ENCODE peak calls at places on chromosomes 5 and 9, in four cellular contexts. N is mesendoderm, U is H1, E is H9. D is an unnamed sample. For H3K4me1, the result is how much of the 10 kb centered on the place peaks cover.

GRCh38 chr9:88433583-88434240 is 45.5 kb downstream of the SPIN1 start:
- DNase-seq in U (no peak), E (no peak), N (peak), D (peak)

GRCh38 chr5:80747922-80748321 is 93.1 kb upstream of the DHFR start:
- DNase-seq in E (no peak), N (peak), U (no peak), D (no peak)

GRCh38 chr9:30075451-30076199 is 2308.8 kb upstream of the ACO1 start:
- DNase-seq in E (no peak), N (peak), U (no peak), D (no peak)

GRCh38 chr9:122354536-122355199 is 16.2 kb upstream of the PTGS1 start:
- DNase-seq in U (no peak), E (no peak), N (no peak), D (no peak)

GRCh38 chr9:135526730-135527571 is 5.7 kb downstream of the LCN1 start:
- DNase-seq in E (peak), N (no peak), U (peak), D (no peak)

GRCh38 chr5:14406554-14406849 is 175.1 kb upstream of the OTULINL start:
- DNase-seq in N (no peak), U (no peak), E (no peak), D (peak)

GRCh38 chr9:38431101-38431500 is 6.8 kb upstream of the IGFBPL1 start:
- DNase-seq in N (no peak), E (no peak), U (no peak), D (no peak)

GRCh38 chr5:179265529-179266290 is 79.6 kb downstream of the ADAMTS2 start:
- DNase-seq in E (peak), N (peak), U (peak), D (peak)

GRCh38 chr5:116778015-116778414 is 203.4 kb upstream of the SEMA6A start:
- DNase-seq in N (peak), E (peak), U (peak), D (no peak)

GRCh38 chr9:119005162-119005561 is 364.1 kb downstream of the BRINP1 start:
- DNase-seq in U (no peak), E (peak), N (peak), D (no peak)

GRCh38 chr9:119004618-119004990 is 364.6 kb downstream of the BRINP1 start:
- DNase-seq in N (no peak), E (no peak), U (no peak), D (peak)

GRCh38 chr9:119003882-119004617 is 365.2 kb downstream of the BRINP1 start:
- DNase-seq in E (no peak), U (no peak), N (no peak), D (no peak)

GRCh38 chr9:119003218-119003617 is 366.0 kb downstream of the BRINP1 start:
- DNase-seq in E (no peak), U (no peak), N (no peak), D (peak)
- H4K5ac ChIP-seq in E (no peak), U (no peak), N (no peak), D (no peak)

GRCh38 chr9:99049228-99049627 is 55.7 kb upstream of the TGFBR1 start:
- DNase-seq in E (no peak), N (no peak), U (no peak), D (no peak)
- H3K4me1 ChIP-seq in E (under half), N (under half), U (under half), D (under half)

DNA sequence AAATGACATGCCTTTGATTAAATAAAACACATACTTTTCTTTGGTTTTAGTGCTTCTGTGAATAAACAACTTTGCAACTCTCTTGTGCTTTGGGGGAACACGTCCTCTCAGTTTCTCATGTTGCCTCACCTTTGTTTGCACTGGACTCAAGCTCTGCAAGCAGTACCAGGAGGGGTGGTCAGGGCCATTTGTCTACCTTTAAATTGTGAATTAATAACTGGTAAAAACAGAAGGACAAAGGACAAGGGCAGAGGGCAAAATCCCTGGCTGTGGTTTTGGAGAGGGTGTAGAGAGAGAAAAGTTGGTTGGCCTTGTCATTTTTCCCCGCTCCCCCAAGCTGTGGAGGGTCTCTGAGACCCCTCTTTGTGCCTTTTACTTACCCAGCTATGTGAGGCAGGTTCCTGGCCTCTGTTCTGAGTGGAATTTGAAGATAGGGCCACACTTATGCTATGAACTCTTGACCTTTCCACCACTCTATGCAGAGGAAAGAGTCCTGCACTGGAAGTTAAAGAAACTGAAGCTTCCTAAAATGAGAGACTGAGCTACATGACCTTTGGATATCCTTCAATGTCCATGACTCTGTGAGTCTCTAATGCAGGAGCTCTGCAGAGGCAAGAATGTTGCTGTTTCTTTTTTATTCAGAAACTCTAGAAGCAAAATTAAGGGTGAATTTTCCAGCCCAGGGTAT is 55.1 kb upstream of the MOCS2 start:
- DNase-seq in N (no peak), E (no peak), U (no peak), D (no peak)
- H4K5ac ChIP-seq in N (no peak), E (no peak), U (no peak), D (no peak)

GRCh38 chr5:436641-436975 is 6.4 kb upstream of the EXOC3 start:
- DNase-seq in N (no peak), U (no peak), E (no peak), D (no peak)

GRCh38 chr5:435961-436640 is 6.9 kb upstream of the EXOC3 start:
- DNase-seq in U (no peak), N (peak), E (peak), D (peak)

GRCh38 chr5:434443-435146 is 8.4 kb upstream of the EXOC3 start:
- DNase-seq in E (no peak), N (no peak), U (no peak), D (no peak)

GRCh38 chr5:433836-434235 is 9.1 kb upstream of the EXOC3 start:
- DNase-seq in U (no peak), N (no peak), E (no peak), D (no peak)

GRCh38 chr5:435156-435790 is 7.7 kb upstream of the EXOC3 start:
- DNase-seq in U (no peak), E (peak), N (no peak), D (no peak)
- H3K4me1 ChIP-seq in U (under half), E (under half), N (under half), D (under half)

GRCh38 chr5:158602981-158603380 is 496.7 kb downstream of the EBF1 start:
- DNase-seq in E (no peak), N (no peak), U (no peak), D (no peak)
- H4K5ac ChIP-seq in E (no peak), N (no peak), U (no peak), D (no peak)

GRCh38 chr5:142783601-142784291 is 13.6 kb downstream of the ARHGAP26 start:
- DNase-seq in U (no peak), E (no peak), N (peak), D (no peak)
- H3K4me1 ChIP-seq in U (under half), E (under half), N (under half), D (under half)

GRCh38 chr5:123091988-123092583 is 3.0 kb downstream of the PRDM6 start:
- DNase-seq in U (no peak), N (no peak), E (no peak), D (peak)
- H4K5ac ChIP-seq in U (no peak), N (no peak), E (no peak), D (no peak)

GRCh38 chr5:151066920-151067319 is 13.9 kb downstream of the TNIP1 start:
- DNase-seq in E (no peak), N (no peak), U (no peak), D (no peak)

GRCh38 chr5:151065609-151066008 is 15.2 kb downstream of the TNIP1 start:
- DNase-seq in E (no peak), N (no peak), U (no peak), D (no peak)

GRCh38 chr5:151068571-151069197 is 12.2 kb downstream of the TNIP1 start:
- DNase-seq in U (no peak), N (no peak), E (no peak), D (peak)

GRCh38 chr5:151068189-151068570 is 12.7 kb downstream of the TNIP1 start:
- DNase-seq in N (no peak), E (no peak), U (no peak), D (peak)

GRCh38 chr5:151067632-151068031 is 13.2 kb downstream of the TNIP1 start:
- DNase-seq in U (no peak), N (no peak), E (no peak), D (no peak)
- H3K4me1 ChIP-seq in U (under half), N (under half), E (under half), D (half or more)

GRCh38 chr5:109848130-109848529 is 158.4 kb downstream of the MAN2A1 start:
- DNase-seq in E (no peak), U (no peak), N (no peak), D (no peak)

GRCh38 chr5:109852371-109853160 is 162.8 kb downstream of the MAN2A1 start:
- DNase-seq in E (no peak), U (no peak), N (no peak), D (peak)

GRCh38 chr5:109844695-109845094 is 155.0 kb downstream of the MAN2A1 start:
- DNase-seq in U (no peak), E (no peak), N (no peak), D (peak)

GRCh38 chr5:109853362-109853761 is 163.6 kb downstream of the MAN2A1 start:
- DNase-seq in N (no peak), E (no peak), U (no peak), D (no peak)

DNA sequence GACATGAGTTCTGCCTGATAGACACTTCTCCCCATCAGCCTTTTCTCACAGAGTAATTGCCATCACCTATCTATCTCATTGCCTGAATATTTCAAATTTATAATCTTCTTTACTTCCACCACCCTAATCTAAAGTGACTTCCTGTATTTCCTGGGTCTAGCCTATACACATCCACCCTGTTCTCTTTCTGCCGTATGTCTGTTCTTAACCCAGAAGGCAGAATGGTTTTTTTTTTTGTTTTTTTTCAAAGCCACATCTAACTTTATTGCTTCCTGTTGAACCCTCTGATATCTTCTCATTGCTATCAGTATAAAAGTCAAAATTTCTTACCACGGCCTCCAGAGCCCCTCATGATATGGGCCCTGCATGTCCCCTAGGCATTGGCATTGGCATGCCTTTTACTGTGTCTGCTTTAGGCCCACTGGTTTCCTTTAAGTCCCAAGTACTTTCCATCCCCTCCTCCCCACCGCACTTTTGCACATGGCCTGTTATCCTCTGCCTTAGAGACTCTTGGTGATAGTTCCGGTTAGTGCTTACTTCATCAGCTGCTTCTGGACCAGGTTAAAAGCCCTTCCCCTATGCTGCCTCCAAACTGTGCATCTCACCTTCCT is 159.9 kb downstream of the MAN2A1 start:
- DNase-seq in U (no peak), E (no peak), N (no peak), D (no peak)
- H4K5ac ChIP-seq in U (no peak), E (no peak), N (no peak), D (no peak)

GRCh38 chr9:134490446-134490845 is 151.2 kb upstream of the COL5A1 start:
- DNase-seq in E (no peak), N (no peak), U (no peak), D (no peak)
- H3K4me1 ChIP-seq in E (under half), N (under half), U (under half), D (under half)

D was measured in IMR-90.